ENCODE peak calls at places on chromosomes 6 and 20, in eight cellular contexts. One of them, this sample, is unnamed.
A peak's percentile ranks its signal among the peaks of the same experiment; 100 is the strongest.

GRCh38 chr20:39112196-39112743 is 150.1 kb downstream of the DHX35 start:
- DNase-seq in AG10803: peak; percentile 12
- DNase-seq in hepatocyte: peak; percentile 82
- DNase-seq in IMR-90: peak; percentile 28
- DNase-seq in foreskin fibroblast: peak; percentile 64
- DNase-seq in Panc1: no peak
- DNase-seq in HL-60: no peak
- DNase-seq in endothelial cell of umbilical vein: peak; percentile 41
- DNase-seq in this sample: no peak

GRCh38 chr6:71724456-71725180 is 161.7 kb upstream of the RIMS1 start:
- DNase-seq in foreskin fibroblast: no peak
- DNase-seq in hepatocyte: no peak
- DNase-seq in Panc1: no peak
- DNase-seq in endothelial cell of umbilical vein: no peak
- DNase-seq in IMR-90: no peak
- DNase-seq in HL-60: no peak
- DNase-seq in AG10803: peak; percentile 49
- DNase-seq in this sample: no peak

GRCh38 chr6:75283907-75284284 is 696 bp downstream of the TMEM30A start:
- DNase-seq in foreskin fibroblast: no peak
- DNase-seq in Panc1: no peak
- DNase-seq in IMR-90: no peak
- DNase-seq in endothelial cell of umbilical vein: no peak
- DNase-seq in AG10803: no peak
- DNase-seq in HL-60: no peak
- DNase-seq in hepatocyte: no peak
- DNase-seq in this sample: no peak

GRCh38 chr20:55160022-55160421 is 684.6 kb downstream of the DOK5 start:
- DNase-seq in AG10803: peak; percentile 3
- DNase-seq in foreskin fibroblast: peak; percentile 0
- DNase-seq in Panc1: no peak
- DNase-seq in HL-60: no peak
- DNase-seq in endothelial cell of umbilical vein: no peak
- DNase-seq in IMR-90: no peak
- DNase-seq in hepatocyte: peak; percentile 10
- DNase-seq in this sample: peak; percentile 13

GRCh38 chr6:40376113-40376650 is 211.0 kb downstream of the LRFN2 start:
- DNase-seq in Panc1: no peak
- DNase-seq in HL-60: no peak
- DNase-seq in IMR-90: no peak
- DNase-seq in AG10803: no peak
- DNase-seq in foreskin fibroblast: no peak
- DNase-seq in hepatocyte: no peak
- DNase-seq in endothelial cell of umbilical vein: no peak
- DNase-seq in this sample: no peak

GRCh38 chr6:119079288-119079809 is 885 bp upstream of the FAM184A start:
- DNase-seq in AG10803: peak; percentile 19
- DNase-seq in foreskin fibroblast: peak; percentile 78
- DNase-seq in endothelial cell of umbilical vein: no peak
- DNase-seq in hepatocyte: peak; percentile 30
- DNase-seq in HL-60: no peak
- DNase-seq in Panc1: no peak
- DNase-seq in IMR-90: peak; percentile 54
- DNase-seq in this sample: no peak

GRCh38 chr6:106556368-106556960 is 72.8 kb downstream of the RTN4IP1 start:
- DNase-seq in HL-60: no peak
- DNase-seq in foreskin fibroblast: peak; percentile 70
- DNase-seq in AG10803: peak; percentile 40
- DNase-seq in hepatocyte: no peak
- DNase-seq in Panc1: no peak
- DNase-seq in IMR-90: peak; percentile 47
- DNase-seq in endothelial cell of umbilical vein: peak; percentile 61
- DNase-seq in this sample: no peak

GRCh38 chr6:93248591-93248990 is 170.8 kb downstream of the EPHA7 start:
- DNase-seq in hepatocyte: no peak
- DNase-seq in IMR-90: no peak
- DNase-seq in Panc1: no peak
- DNase-seq in foreskin fibroblast: no peak
- DNase-seq in HL-60: no peak
- DNase-seq in endothelial cell of umbilical vein: peak; percentile 63
- DNase-seq in AG10803: no peak
- DNase-seq in this sample: no peak

GRCh38 chr20:46023999-46024398 is 5.0 kb upstream of the SLC12A5 start:
- DNase-seq in Panc1: no peak
- DNase-seq in endothelial cell of umbilical vein: no peak
- DNase-seq in AG10803: no peak
- DNase-seq in IMR-90: no peak
- DNase-seq in foreskin fibroblast: no peak
- DNase-seq in HL-60: no peak
- DNase-seq in hepatocyte: no peak
- DNase-seq in this sample: no peak

GRCh38 chr6:138005846-138006245 is 101.4 kb downstream of the PERP start:
- DNase-seq in Panc1: no peak
- DNase-seq in foreskin fibroblast: no peak
- DNase-seq in AG10803: no peak
- DNase-seq in hepatocyte: no peak
- DNase-seq in IMR-90: no peak
- DNase-seq in HL-60: no peak
- DNase-seq in endothelial cell of umbilical vein: no peak
- DNase-seq in this sample: no peak

GRCh38 chr6:136920858-136921520 is 1.1 kb upstream of the SLC35D3 start:
- DNase-seq in endothelial cell of umbilical vein: peak; percentile 14
- DNase-seq in foreskin fibroblast: peak; percentile 51
- DNase-seq in hepatocyte: peak; percentile 12
- DNase-seq in AG10803: no peak
- DNase-seq in Panc1: no peak
- DNase-seq in IMR-90: no peak
- DNase-seq in HL-60: no peak
- DNase-seq in this sample: no peak

GRCh38 chr20:45407067-45407745 is 883 bp upstream of the DBNDD2 start:
- DNase-seq in endothelial cell of umbilical vein: peak; percentile 24
- DNase-seq in hepatocyte: peak; percentile 46
- DNase-seq in foreskin fibroblast: peak; percentile 39
- DNase-seq in HL-60: no peak
- DNase-seq in Panc1: no peak
- DNase-seq in IMR-90: no peak
- DNase-seq in AG10803: peak; percentile 28
- DNase-seq in this sample: no peak

GRCh38 chr6:37177950-37178517 is 8.1 kb downstream of the PIM1 start:
- DNase-seq in Panc1: no peak
- DNase-seq in IMR-90: no peak
- DNase-seq in AG10803: no peak
- DNase-seq in HL-60: no peak
- DNase-seq in endothelial cell of umbilical vein: no peak
- DNase-seq in foreskin fibroblast: no peak
- DNase-seq in hepatocyte: no peak
- DNase-seq in this sample: no peak

GRCh38 chr6:37175332-37176267 is 5.6 kb downstream of the PIM1 start:
- DNase-seq in Panc1: no peak
- DNase-seq in AG10803: no peak
- DNase-seq in IMR-90: no peak
- DNase-seq in endothelial cell of umbilical vein: no peak
- DNase-seq in hepatocyte: no peak
- DNase-seq in foreskin fibroblast: no peak
- DNase-seq in HL-60: no peak
- DNase-seq in this sample: no peak

GRCh38 chr6:37176268-37177082 is 6.5 kb downstream of the PIM1 start:
- DNase-seq in foreskin fibroblast: no peak
- DNase-seq in AG10803: no peak
- DNase-seq in hepatocyte: peak; percentile 45
- DNase-seq in HL-60: no peak
- DNase-seq in Panc1: no peak
- DNase-seq in endothelial cell of umbilical vein: no peak
- DNase-seq in IMR-90: no peak
- DNase-seq in this sample: no peak

GRCh38 chr6:37174515-37175331 is 4.8 kb downstream of the PIM1 start:
- DNase-seq in foreskin fibroblast: no peak
- DNase-seq in HL-60: no peak
- DNase-seq in hepatocyte: no peak
- DNase-seq in Panc1: no peak
- DNase-seq in AG10803: no peak
- DNase-seq in endothelial cell of umbilical vein: no peak
- DNase-seq in IMR-90: no peak
- DNase-seq in this sample: no peak

GRCh38 chr6:37177083-37177949 is 7.4 kb downstream of the PIM1 start:
- DNase-seq in endothelial cell of umbilical vein: no peak
- DNase-seq in hepatocyte: no peak
- DNase-seq in AG10803: no peak
- DNase-seq in Panc1: no peak
- DNase-seq in IMR-90: no peak
- DNase-seq in foreskin fibroblast: no peak
- DNase-seq in HL-60: no peak
- DNase-seq in this sample: no peak
- TF ChIP-seq CTCF in endothelial cell of umbilical vein: no peak
- TF ChIP-seq CTCF in hepatocyte: no peak
- TF ChIP-seq CTCF in AG10803: no peak
- TF ChIP-seq CTCF in Panc1: no peak
- TF ChIP-seq CTCF in IMR-90: no peak
- TF ChIP-seq CTCF in foreskin fibroblast: no peak
- TF ChIP-seq CTCF in HL-60: no peak
- TF ChIP-seq CTCF in this sample: peak; percentile 11

DNA sequence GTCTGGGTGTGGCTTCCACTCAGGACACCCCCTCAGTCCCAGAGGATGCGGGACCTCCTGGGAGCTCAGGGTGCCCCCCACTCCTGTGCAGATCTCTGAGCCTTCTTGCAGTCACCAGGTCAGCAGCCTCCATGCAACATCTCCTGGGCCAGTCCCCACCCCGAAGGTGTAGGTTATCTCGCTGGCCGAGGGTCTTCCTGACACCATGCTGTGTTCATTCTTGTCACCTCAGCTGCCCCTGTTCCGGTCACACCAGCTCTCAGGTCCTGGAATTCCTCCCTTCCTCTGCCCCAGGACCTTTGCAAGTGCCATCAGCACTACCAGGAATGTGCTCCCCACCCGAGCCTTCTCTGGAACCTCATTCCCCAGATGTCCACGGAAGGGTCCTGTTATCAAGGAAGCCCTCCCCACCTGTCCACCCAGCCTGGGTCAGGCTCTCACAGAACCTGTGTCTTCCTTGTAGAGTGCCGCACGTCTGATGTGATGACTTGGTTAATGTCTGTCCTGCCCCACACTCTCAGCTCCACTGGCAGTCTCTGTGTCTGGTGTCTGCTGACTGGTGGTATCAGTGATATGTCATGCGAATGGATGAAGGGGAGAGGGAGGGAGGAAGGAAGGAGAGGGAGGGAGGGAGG is 329.6 kb downstream of the TAF4 start:
- DNase-seq in AG10803: no peak
- DNase-seq in hepatocyte: no peak
- DNase-seq in Panc1: no peak
- DNase-seq in HL-60: no peak
- DNase-seq in endothelial cell of umbilical vein: no peak
- DNase-seq in foreskin fibroblast: no peak
- DNase-seq in IMR-90: no peak
- DNase-seq in this sample: no peak
- H3K4me3 ChIP-seq in AG10803: no peak overlapping the region
- H3K4me3 ChIP-seq in hepatocyte: no peak overlapping the region
- H3K4me3 ChIP-seq in Panc1: no peak overlapping the region
- H3K4me3 ChIP-seq in HL-60: no peak overlapping the region
- H3K4me3 ChIP-seq in endothelial cell of umbilical vein: no peak overlapping the region
- H3K4me3 ChIP-seq in foreskin fibroblast: no peak overlapping the region
- H3K4me3 ChIP-seq in IMR-90: no peak overlapping the region
- H3K4me3 ChIP-seq in this sample: no peak overlapping the region

GRCh38 chr6:9646346-9647042 is 768.4 kb downstream of the TFAP2A start:
- DNase-seq in foreskin fibroblast: peak; percentile 4
- DNase-seq in Panc1: no peak
- DNase-seq in endothelial cell of umbilical vein: peak; percentile 78
- DNase-seq in hepatocyte: peak; percentile 11
- DNase-seq in AG10803: peak; percentile 72
- DNase-seq in HL-60: peak; percentile 80
- DNase-seq in IMR-90: peak; percentile 38
- DNase-seq in this sample: peak; percentile 19
- TF ChIP-seq CTCF in foreskin fibroblast: no peak
- TF ChIP-seq CTCF in Panc1: no peak
- TF ChIP-seq CTCF in endothelial cell of umbilical vein: no peak
- TF ChIP-seq CTCF in hepatocyte: no peak
- TF ChIP-seq CTCF in AG10803: no peak
- TF ChIP-seq CTCF in HL-60: no peak
- TF ChIP-seq CTCF in IMR-90: no peak
- TF ChIP-seq CTCF in this sample: no peak

DNA sequence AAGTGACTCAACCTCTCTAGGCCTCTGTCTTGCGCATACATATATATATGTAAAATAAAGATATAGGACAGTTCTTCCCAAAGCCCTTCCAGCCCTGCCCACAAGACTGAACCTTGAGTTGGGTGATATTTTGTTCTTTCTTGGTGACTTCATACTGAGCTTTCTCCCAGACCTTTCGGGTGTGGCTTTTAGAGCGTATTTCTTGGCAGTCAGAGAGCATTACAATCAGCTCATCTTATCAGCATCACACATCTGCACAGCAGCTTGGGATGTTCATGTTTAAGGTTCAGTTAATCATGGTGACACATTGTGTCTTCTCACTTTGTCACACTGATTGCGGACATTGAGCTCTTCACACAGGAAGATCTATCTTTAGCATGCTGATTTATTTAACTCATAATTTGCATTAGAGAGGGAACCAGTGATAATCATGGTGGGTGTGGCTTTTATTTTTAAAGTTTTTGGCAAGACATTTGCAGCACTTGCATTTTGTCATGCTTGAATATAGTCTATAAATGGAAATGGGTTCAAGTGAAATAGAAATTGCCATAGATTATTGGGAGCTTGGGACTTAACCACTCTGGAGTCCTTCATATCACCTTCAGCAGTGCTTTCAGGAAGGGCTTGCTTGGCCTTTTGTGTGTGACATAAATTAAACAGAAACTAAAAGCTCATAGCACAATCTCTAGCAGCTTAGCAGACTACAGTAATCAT is 8.3 kb downstream of the KIF3B start:
- DNase-seq in HL-60: no peak
- DNase-seq in Panc1: no peak
- DNase-seq in IMR-90: peak; percentile 10
- DNase-seq in endothelial cell of umbilical vein: no peak
- DNase-seq in AG10803: peak; percentile 25
- DNase-seq in hepatocyte: peak; percentile 45
- DNase-seq in foreskin fibroblast: peak; percentile 71
- DNase-seq in this sample: peak; percentile 26
- H3K4me3 ChIP-seq in HL-60: no peak overlapping the region
- H3K4me3 ChIP-seq in Panc1: no peak overlapping the region
- H3K4me3 ChIP-seq in IMR-90: no peak overlapping the region
- H3K4me3 ChIP-seq in endothelial cell of umbilical vein: no peak overlapping the region
- H3K4me3 ChIP-seq in AG10803: no peak overlapping the region
- H3K4me3 ChIP-seq in hepatocyte: no peak overlapping the region
- H3K4me3 ChIP-seq in foreskin fibroblast: no peak overlapping the region
- H3K4me3 ChIP-seq in this sample: no peak overlapping the region

GRCh38 chr6:165689699-165690098 is 26.7 kb upstream of the PDE10A start:
- DNase-seq in AG10803: no peak
- DNase-seq in IMR-90: peak; percentile 66
- DNase-seq in endothelial cell of umbilical vein: no peak
- DNase-seq in foreskin fibroblast: no peak
- DNase-seq in hepatocyte: no peak
- DNase-seq in HL-60: no peak
- DNase-seq in Panc1: no peak
- DNase-seq in this sample: no peak
- TF ChIP-seq CTCF in AG10803: no peak
- TF ChIP-seq CTCF in IMR-90: peak; percentile 23
- TF ChIP-seq CTCF in endothelial cell of umbilical vein: no peak
- TF ChIP-seq CTCF in foreskin fibroblast: no peak
- TF ChIP-seq CTCF in hepatocyte: no peak
- TF ChIP-seq CTCF in HL-60: no peak
- TF ChIP-seq CTCF in Panc1: no peak
- TF ChIP-seq CTCF in this sample: no peak